ENCODE peak calls at places on chromosome 2, in ten cellular contexts. One of them, this sample, is unnamed. For H3K36me3, the result is how much of the 10 kb centered on the place peaks cover.

GRCh38 chr2:83528746-83529145 is 930.3 kb downstream of the SUCLG1 start:
- DNase-seq in brain microvascular endothelial cell: no peak
- DNase-seq in astrocyte: no peak
- DNase-seq in HCT116: no peak
- DNase-seq in bronchial epithelial cell: no peak
- DNase-seq in cardiac muscle cell: no peak
- DNase-seq in adrenal gland: no peak
- DNase-seq in CD8-positive, alpha-beta memory T cell: no peak
- DNase-seq in aorta: no peak
- DNase-seq in tibial nerve: no peak
- DNase-seq in this sample: no peak

GRCh38 chr2:174335605-174336402 is 1.1 kb downstream of the SP9 start:
- DNase-seq in brain microvascular endothelial cell: no peak
- DNase-seq in astrocyte: no peak
- DNase-seq in HCT116: no peak
- DNase-seq in bronchial epithelial cell: no peak
- DNase-seq in cardiac muscle cell: no peak
- DNase-seq in adrenal gland: no peak
- DNase-seq in CD8-positive, alpha-beta memory T cell: peak
- DNase-seq in aorta: peak
- DNase-seq in tibial nerve: no peak
- DNase-seq in this sample: peak

GRCh38 chr2:195316485-195316884 is 340.5 kb upstream of the SLC39A10 start:
- DNase-seq in brain microvascular endothelial cell: no peak
- DNase-seq in astrocyte: no peak
- DNase-seq in HCT116: no peak
- DNase-seq in bronchial epithelial cell: peak
- DNase-seq in cardiac muscle cell: no peak
- DNase-seq in adrenal gland: no peak
- DNase-seq in CD8-positive, alpha-beta memory T cell: no peak
- DNase-seq in aorta: no peak
- DNase-seq in tibial nerve: no peak
- DNase-seq in this sample: no peak

GRCh38 chr2:226995625-226996041 is 159.8 kb downstream of the RHBDD1 start:
- DNase-seq in brain microvascular endothelial cell: peak
- DNase-seq in astrocyte: peak
- DNase-seq in HCT116: peak
- DNase-seq in bronchial epithelial cell: peak
- DNase-seq in cardiac muscle cell: no peak
- DNase-seq in adrenal gland: peak
- DNase-seq in CD8-positive, alpha-beta memory T cell: no peak
- DNase-seq in aorta: peak
- DNase-seq in tibial nerve: no peak
- DNase-seq in this sample: peak

GRCh38 chr2:149652925-149653324 is 65.3 kb upstream of the MMADHC start:
- DNase-seq in brain microvascular endothelial cell: no peak
- DNase-seq in astrocyte: no peak
- DNase-seq in HCT116: no peak
- DNase-seq in bronchial epithelial cell: no peak
- DNase-seq in cardiac muscle cell: no peak
- DNase-seq in adrenal gland: no peak
- DNase-seq in CD8-positive, alpha-beta memory T cell: no peak
- DNase-seq in aorta: no peak
- DNase-seq in tibial nerve: no peak
- DNase-seq in this sample: no peak

GRCh38 chr2:55742996-55743395 is 49.4 kb upstream of the PNPT1 start:
- DNase-seq in brain microvascular endothelial cell: no peak
- DNase-seq in astrocyte: no peak
- DNase-seq in HCT116: no peak
- DNase-seq in bronchial epithelial cell: no peak
- DNase-seq in cardiac muscle cell: no peak
- DNase-seq in adrenal gland: no peak
- DNase-seq in CD8-positive, alpha-beta memory T cell: no peak
- DNase-seq in aorta: no peak
- DNase-seq in tibial nerve: no peak
- DNase-seq in this sample: no peak

GRCh38 chr2:197873293-197873701 is 68.9 kb downstream of the PLCL1 start:
- DNase-seq in brain microvascular endothelial cell: peak
- DNase-seq in astrocyte: peak
- DNase-seq in HCT116: no peak
- DNase-seq in bronchial epithelial cell: peak
- DNase-seq in cardiac muscle cell: peak
- DNase-seq in adrenal gland: no peak
- DNase-seq in CD8-positive, alpha-beta memory T cell: no peak
- DNase-seq in aorta: no peak
- DNase-seq in tibial nerve: no peak
- DNase-seq in this sample: no peak

GRCh38 chr2:70965506-70965905 is 12.9 kb upstream of the ANKRD53 start:
- DNase-seq in brain microvascular endothelial cell: no peak
- DNase-seq in astrocyte: no peak
- DNase-seq in HCT116: no peak
- DNase-seq in bronchial epithelial cell: no peak
- DNase-seq in cardiac muscle cell: no peak
- DNase-seq in adrenal gland: peak
- DNase-seq in CD8-positive, alpha-beta memory T cell: no peak
- DNase-seq in aorta: no peak
- DNase-seq in tibial nerve: no peak
- DNase-seq in this sample: no peak

GRCh38 chr2:62334440-62335058 is 138.6 kb downstream of the B3GNT2 start:
- DNase-seq in brain microvascular endothelial cell: no peak
- DNase-seq in astrocyte: no peak
- DNase-seq in HCT116: no peak
- DNase-seq in bronchial epithelial cell: no peak
- DNase-seq in cardiac muscle cell: no peak
- DNase-seq in adrenal gland: no peak
- DNase-seq in CD8-positive, alpha-beta memory T cell: no peak
- DNase-seq in aorta: no peak
- DNase-seq in tibial nerve: no peak
- DNase-seq in this sample: no peak

GRCh38 chr2:153476491-153477095 is 2.0 kb downstream of the RPRM start:
- DNase-seq in brain microvascular endothelial cell: no peak
- DNase-seq in astrocyte: no peak
- DNase-seq in HCT116: no peak
- DNase-seq in bronchial epithelial cell: no peak
- DNase-seq in cardiac muscle cell: peak
- DNase-seq in adrenal gland: peak
- DNase-seq in CD8-positive, alpha-beta memory T cell: no peak
- DNase-seq in aorta: peak
- DNase-seq in tibial nerve: no peak
- DNase-seq in this sample: no peak

GRCh38 chr2:207458582-207458981 is 71.2 kb upstream of the CREB1 start:
- DNase-seq in brain microvascular endothelial cell: no peak
- DNase-seq in astrocyte: no peak
- DNase-seq in HCT116: no peak
- DNase-seq in bronchial epithelial cell: no peak
- DNase-seq in cardiac muscle cell: no peak
- DNase-seq in adrenal gland: no peak
- DNase-seq in CD8-positive, alpha-beta memory T cell: no peak
- DNase-seq in aorta: no peak
- DNase-seq in tibial nerve: no peak
- DNase-seq in this sample: no peak

GRCh38 chr2:98175811-98176210 is 88.8 kb downstream of the VWA3B start:
- DNase-seq in brain microvascular endothelial cell: no peak
- DNase-seq in astrocyte: no peak
- DNase-seq in HCT116: peak
- DNase-seq in bronchial epithelial cell: no peak
- DNase-seq in cardiac muscle cell: peak
- DNase-seq in adrenal gland: no peak
- DNase-seq in CD8-positive, alpha-beta memory T cell: no peak
- DNase-seq in aorta: no peak
- DNase-seq in tibial nerve: no peak
- DNase-seq in this sample: peak

GRCh38 chr2:66789741-66790140 is 354.8 kb downstream of the MEIS1 start:
- DNase-seq in brain microvascular endothelial cell: no peak
- DNase-seq in astrocyte: peak
- DNase-seq in HCT116: no peak
- DNase-seq in bronchial epithelial cell: peak
- DNase-seq in cardiac muscle cell: no peak
- DNase-seq in adrenal gland: no peak
- DNase-seq in CD8-positive, alpha-beta memory T cell: no peak
- DNase-seq in aorta: no peak
- DNase-seq in tibial nerve: no peak
- DNase-seq in this sample: no peak

GRCh38 chr2:176642074-176642473 is 372.8 kb downstream of the MTX2 start:
- DNase-seq in brain microvascular endothelial cell: peak
- DNase-seq in astrocyte: peak
- DNase-seq in HCT116: no peak
- DNase-seq in bronchial epithelial cell: peak
- DNase-seq in cardiac muscle cell: no peak
- DNase-seq in adrenal gland: no peak
- DNase-seq in CD8-positive, alpha-beta memory T cell: no peak
- DNase-seq in aorta: no peak
- DNase-seq in tibial nerve: no peak
- DNase-seq in this sample: no peak

GRCh38 chr2:86280191-86280667 is 57.2 kb downstream of the REEP1 start:
- DNase-seq in brain microvascular endothelial cell: no peak
- DNase-seq in astrocyte: peak
- DNase-seq in HCT116: no peak
- DNase-seq in bronchial epithelial cell: no peak
- DNase-seq in cardiac muscle cell: no peak
- DNase-seq in adrenal gland: no peak
- DNase-seq in CD8-positive, alpha-beta memory T cell: no peak
- DNase-seq in aorta: no peak
- DNase-seq in tibial nerve: no peak
- DNase-seq in this sample: peak

GRCh38 chr2:8761529-8762164 is 75.8 kb downstream of the KIDINS220 start:
- DNase-seq in brain microvascular endothelial cell: peak
- DNase-seq in astrocyte: peak
- DNase-seq in HCT116: peak
- DNase-seq in bronchial epithelial cell: peak
- DNase-seq in cardiac muscle cell: peak
- DNase-seq in adrenal gland: no peak
- DNase-seq in CD8-positive, alpha-beta memory T cell: no peak
- DNase-seq in aorta: no peak
- DNase-seq in tibial nerve: no peak
- DNase-seq in this sample: no peak

GRCh38 chr2:203450571-203450970 is 84.5 kb downstream of the RAPH1 start:
- DNase-seq in brain microvascular endothelial cell: no peak
- DNase-seq in astrocyte: no peak
- DNase-seq in HCT116: no peak
- DNase-seq in bronchial epithelial cell: no peak
- DNase-seq in cardiac muscle cell: no peak
- DNase-seq in adrenal gland: no peak
- DNase-seq in CD8-positive, alpha-beta memory T cell: no peak
- DNase-seq in aorta: no peak
- DNase-seq in tibial nerve: no peak
- DNase-seq in this sample: no peak
- H3K36me3 ChIP-seq in brain microvascular endothelial cell: half or more
- H3K36me3 ChIP-seq in astrocyte: under half
- H3K36me3 ChIP-seq in HCT116: under half
- H3K36me3 ChIP-seq in bronchial epithelial cell: under half
- H3K36me3 ChIP-seq in cardiac muscle cell: under half
- H3K36me3 ChIP-seq in adrenal gland: under half
- H3K36me3 ChIP-seq in CD8-positive, alpha-beta memory T cell: under half
- H3K36me3 ChIP-seq in aorta: under half
- H3K36me3 ChIP-seq in tibial nerve: under half
- H3K36me3 ChIP-seq in this sample: half or more

GRCh38 chr2:11808016-11808400 is 61.6 kb downstream of the LPIN1 start:
- DNase-seq in brain microvascular endothelial cell: no peak
- DNase-seq in astrocyte: no peak
- DNase-seq in HCT116: no peak
- DNase-seq in bronchial epithelial cell: no peak
- DNase-seq in cardiac muscle cell: no peak
- DNase-seq in adrenal gland: no peak
- DNase-seq in CD8-positive, alpha-beta memory T cell: no peak
- DNase-seq in aorta: no peak
- DNase-seq in tibial nerve: no peak
- DNase-seq in this sample: no peak
- H3K36me3 ChIP-seq in brain microvascular endothelial cell: under half
- H3K36me3 ChIP-seq in astrocyte: under half
- H3K36me3 ChIP-seq in HCT116: under half
- H3K36me3 ChIP-seq in bronchial epithelial cell: under half
- H3K36me3 ChIP-seq in cardiac muscle cell: under half
- H3K36me3 ChIP-seq in adrenal gland: under half
- H3K36me3 ChIP-seq in CD8-positive, alpha-beta memory T cell: under half
- H3K36me3 ChIP-seq in aorta: under half
- H3K36me3 ChIP-seq in tibial nerve: under half
- H3K36me3 ChIP-seq in this sample: under half

GRCh38 chr2:121365061-121365460 is 80.1 kb upstream of the TFCP2L1 start:
- DNase-seq in brain microvascular endothelial cell: no peak
- DNase-seq in astrocyte: no peak
- DNase-seq in HCT116: no peak
- DNase-seq in bronchial epithelial cell: no peak
- DNase-seq in cardiac muscle cell: no peak
- DNase-seq in adrenal gland: peak
- DNase-seq in CD8-positive, alpha-beta memory T cell: no peak
- DNase-seq in aorta: no peak
- DNase-seq in tibial nerve: no peak
- DNase-seq in this sample: no peak

GRCh38 chr2:121366040-121366439 is 81.0 kb upstream of the TFCP2L1 start:
- DNase-seq in brain microvascular endothelial cell: no peak
- DNase-seq in astrocyte: no peak
- DNase-seq in HCT116: no peak
- DNase-seq in bronchial epithelial cell: no peak
- DNase-seq in cardiac muscle cell: no peak
- DNase-seq in adrenal gland: no peak
- DNase-seq in CD8-positive, alpha-beta memory T cell: no peak
- DNase-seq in aorta: no peak
- DNase-seq in tibial nerve: no peak
- DNase-seq in this sample: no peak

GRCh38 chr2:121368841-121369240 is 83.8 kb upstream of the TFCP2L1 start:
- DNase-seq in brain microvascular endothelial cell: no peak
- DNase-seq in astrocyte: no peak
- DNase-seq in HCT116: no peak
- DNase-seq in bronchial epithelial cell: no peak
- DNase-seq in cardiac muscle cell: no peak
- DNase-seq in adrenal gland: no peak
- DNase-seq in CD8-positive, alpha-beta memory T cell: no peak
- DNase-seq in aorta: no peak
- DNase-seq in tibial nerve: no peak
- DNase-seq in this sample: no peak

GRCh38 chr2:121367246-121367900 is 82.4 kb upstream of the TFCP2L1 start:
- DNase-seq in brain microvascular endothelial cell: no peak
- DNase-seq in astrocyte: no peak
- DNase-seq in HCT116: no peak
- DNase-seq in bronchial epithelial cell: no peak
- DNase-seq in cardiac muscle cell: no peak
- DNase-seq in adrenal gland: peak
- DNase-seq in CD8-positive, alpha-beta memory T cell: no peak
- DNase-seq in aorta: no peak
- DNase-seq in tibial nerve: no peak
- DNase-seq in this sample: no peak

GRCh38 chr2:121368155-121368554 is 83.2 kb upstream of the TFCP2L1 start:
- DNase-seq in brain microvascular endothelial cell: no peak
- DNase-seq in astrocyte: no peak
- DNase-seq in HCT116: no peak
- DNase-seq in bronchial epithelial cell: no peak
- DNase-seq in cardiac muscle cell: no peak
- DNase-seq in adrenal gland: no peak
- DNase-seq in CD8-positive, alpha-beta memory T cell: no peak
- DNase-seq in aorta: no peak
- DNase-seq in tibial nerve: no peak
- DNase-seq in this sample: no peak
- H3K36me3 ChIP-seq in brain microvascular endothelial cell: under half
- H3K36me3 ChIP-seq in astrocyte: under half
- H3K36me3 ChIP-seq in HCT116: under half
- H3K36me3 ChIP-seq in bronchial epithelial cell: under half
- H3K36me3 ChIP-seq in cardiac muscle cell: under half
- H3K36me3 ChIP-seq in adrenal gland: under half
- H3K36me3 ChIP-seq in CD8-positive, alpha-beta memory T cell: under half
- H3K36me3 ChIP-seq in aorta: under half
- H3K36me3 ChIP-seq in tibial nerve: under half
- H3K36me3 ChIP-seq in this sample: under half

DNA sequence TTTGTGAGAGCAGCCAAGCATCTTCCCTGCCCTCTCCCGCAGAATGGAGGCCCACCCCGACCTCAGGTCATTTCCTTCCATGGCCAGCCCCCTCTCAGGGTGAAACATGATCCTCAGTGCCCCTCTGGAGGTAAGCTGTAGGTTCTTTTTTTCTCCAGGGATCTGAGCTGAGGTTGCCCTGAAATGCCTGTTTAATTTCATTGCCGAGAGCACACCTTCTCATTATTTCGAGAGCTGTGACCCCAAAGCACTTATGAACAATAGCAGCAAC is 122.6 kb upstream of the LGALSL start:
- DNase-seq in brain microvascular endothelial cell: no peak
- DNase-seq in astrocyte: no peak
- DNase-seq in HCT116: no peak
- DNase-seq in bronchial epithelial cell: no peak
- DNase-seq in cardiac muscle cell: peak
- DNase-seq in adrenal gland: no peak
- DNase-seq in CD8-positive, alpha-beta memory T cell: no peak
- DNase-seq in aorta: no peak
- DNase-seq in tibial nerve: no peak
- DNase-seq in this sample: no peak
- H3K36me3 ChIP-seq in brain microvascular endothelial cell: under half
- H3K36me3 ChIP-seq in astrocyte: under half
- H3K36me3 ChIP-seq in HCT116: under half
- H3K36me3 ChIP-seq in bronchial epithelial cell: under half
- H3K36me3 ChIP-seq in cardiac muscle cell: under half
- H3K36me3 ChIP-seq in adrenal gland: under half
- H3K36me3 ChIP-seq in CD8-positive, alpha-beta memory T cell: under half
- H3K36me3 ChIP-seq in aorta: under half
- H3K36me3 ChIP-seq in tibial nerve: under half
- H3K36me3 ChIP-seq in this sample: under half

This sample was measured in SJCRH30.